ENCODE peak calls at places on chromosomes 12 and 14, in five cellular contexts. One of them, this sample, is unnamed.

GRCh38 chr12:103198499-103198898 is 241.0 kb downstream of the ASCL1 start:
- DNase-seq in neuronal stem cell: no peak
- DNase-seq in mesenchymal stem cell: no peak
- DNase-seq in H1: no peak
- DNase-seq in trophoblast cell: no peak
- DNase-seq in this sample: no peak

GRCh38 chr12:61654698-61655097 is 605.5 kb upstream of the USP15 start:
- DNase-seq in neuronal stem cell: no peak
- DNase-seq in mesenchymal stem cell: peak; percentile 37
- DNase-seq in H1: no peak
- DNase-seq in trophoblast cell: no peak
- DNase-seq in this sample: no peak

GRCh38 chr12:100995771-100996170 is 201.2 kb downstream of the ANO4 start:
- DNase-seq in neuronal stem cell: no peak
- DNase-seq in mesenchymal stem cell: no peak
- DNase-seq in H1: no peak
- DNase-seq in trophoblast cell: no peak
- DNase-seq in this sample: no peak

GRCh38 chr12:6295187-6295811 is 15.2 kb upstream of the PLEKHG6 start:
- DNase-seq in neuronal stem cell: no peak
- DNase-seq in mesenchymal stem cell: peak; percentile 98
- DNase-seq in H1: no peak
- DNase-seq in trophoblast cell: peak; percentile 97
- DNase-seq in this sample: peak; percentile 82

GRCh38 chr14:96502621-96503251 is 554 bp downstream of the PAPOLA start:
- DNase-seq in neuronal stem cell: peak; percentile 23
- DNase-seq in mesenchymal stem cell: peak; percentile 66
- DNase-seq in H1: no peak
- DNase-seq in trophoblast cell: peak; percentile 58
- DNase-seq in this sample: peak; percentile 13

GRCh38 chr12:53221203-53222076 is 10.6 kb downstream of the RARG start:
- DNase-seq in neuronal stem cell: peak; percentile 78
- DNase-seq in mesenchymal stem cell: peak; percentile 78
- DNase-seq in H1: no peak
- DNase-seq in trophoblast cell: peak; percentile 68
- DNase-seq in this sample: peak; percentile 51

GRCh38 chr14:94054936-94055335 is 26.1 kb downstream of the DDX24 start:
- DNase-seq in neuronal stem cell: no peak
- DNase-seq in mesenchymal stem cell: no peak
- DNase-seq in H1: no peak
- DNase-seq in trophoblast cell: no peak
- DNase-seq in this sample: no peak

GRCh38 chr12:86158956-86159355 is 97.2 kb downstream of the MGAT4C start:
- DNase-seq in neuronal stem cell: no peak
- DNase-seq in mesenchymal stem cell: no peak
- DNase-seq in H1: no peak
- DNase-seq in trophoblast cell: no peak
- DNase-seq in this sample: peak; percentile 73

GRCh38 chr14:20415723-20416622 is 2.7 kb upstream of the TEP1 start:
- DNase-seq in neuronal stem cell: no peak
- DNase-seq in mesenchymal stem cell: peak; percentile 68
- DNase-seq in H1: no peak
- DNase-seq in trophoblast cell: peak; percentile 71
- DNase-seq in this sample: peak; percentile 61

GRCh38 chr14:45698462-45699134 is 445.6 kb upstream of the MIS18BP1 start:
- DNase-seq in neuronal stem cell: no peak
- DNase-seq in mesenchymal stem cell: peak; percentile 45
- DNase-seq in H1: no peak
- DNase-seq in trophoblast cell: peak; percentile 6
- DNase-seq in this sample: no peak

GRCh38 chr12:75020068-75020557 is 189.5 kb downstream of the KCNC2 start:
- DNase-seq in neuronal stem cell: no peak
- DNase-seq in mesenchymal stem cell: peak; percentile 8
- DNase-seq in H1: no peak
- DNase-seq in trophoblast cell: no peak
- DNase-seq in this sample: no peak

GRCh38 chr12:61452076-61452475 is 808.1 kb upstream of the USP15 start:
- DNase-seq in neuronal stem cell: peak; percentile 31
- DNase-seq in mesenchymal stem cell: no peak
- DNase-seq in H1: no peak
- DNase-seq in trophoblast cell: no peak
- DNase-seq in this sample: no peak

GRCh38 chr12:109695961-109696461 is 17.6 kb upstream of the FAM222A start:
- DNase-seq in neuronal stem cell: no peak
- DNase-seq in mesenchymal stem cell: peak; percentile 16
- DNase-seq in H1: no peak
- DNase-seq in trophoblast cell: no peak
- DNase-seq in this sample: no peak

GRCh38 chr12:26125451-26126339 is 858 bp upstream of the BHLHE41 start:
- DNase-seq in neuronal stem cell: peak; percentile 65
- DNase-seq in mesenchymal stem cell: peak; percentile 83
- DNase-seq in H1: no peak
- DNase-seq in trophoblast cell: peak; percentile 91
- DNase-seq in this sample: peak; percentile 73

GRCh38 chr12:130281157-130281799 is 56.4 kb upstream of the PIWIL1 start:
- DNase-seq in neuronal stem cell: peak; percentile 23
- DNase-seq in mesenchymal stem cell: no peak
- DNase-seq in H1: peak; percentile 29
- DNase-seq in trophoblast cell: peak; percentile 49
- DNase-seq in this sample: no peak

GRCh38 chr12:32031109-32031508 is 71.9 kb downstream of the RESF1 start:
- DNase-seq in neuronal stem cell: no peak
- DNase-seq in mesenchymal stem cell: no peak
- DNase-seq in H1: no peak
- DNase-seq in trophoblast cell: no peak
- DNase-seq in this sample: no peak

GRCh38 chr14:98864211-98864610 is 407.8 kb downstream of the BCL11B start:
- DNase-seq in neuronal stem cell: no peak
- DNase-seq in mesenchymal stem cell: no peak
- DNase-seq in H1: no peak
- DNase-seq in trophoblast cell: no peak
- DNase-seq in this sample: no peak

GRCh38 chr12:12784911-12785814 is at the start of gene APOLD1:
- DNase-seq in neuronal stem cell: no peak
- DNase-seq in mesenchymal stem cell: peak; percentile 27
- DNase-seq in H1: no peak
- DNase-seq in trophoblast cell: peak; percentile 13
- DNase-seq in this sample: no peak

GRCh38 chr14:90757452-90757851 is 58.8 kb downstream of the TTC7B start:
- DNase-seq in neuronal stem cell: no peak
- DNase-seq in mesenchymal stem cell: peak; percentile 5
- DNase-seq in H1: no peak
- DNase-seq in trophoblast cell: no peak
- DNase-seq in this sample: no peak

GRCh38 chr12:104381721-104382480 is 74.8 kb upstream of the CHST11 start:
- DNase-seq in neuronal stem cell: peak; percentile 81
- DNase-seq in mesenchymal stem cell: peak; percentile 80
- DNase-seq in H1: peak; percentile 71
- DNase-seq in trophoblast cell: peak; percentile 97
- DNase-seq in this sample: peak; percentile 74

GRCh38 chr12:51028126-51028810 is 2.1 kb upstream of the SLC11A2 start:
- DNase-seq in neuronal stem cell: peak; percentile 21
- DNase-seq in mesenchymal stem cell: peak; percentile 59
- DNase-seq in H1: peak; percentile 38
- DNase-seq in trophoblast cell: peak; percentile 84
- DNase-seq in this sample: peak; percentile 33

GRCh38 chr14:69321601-69322330 is 61.8 kb downstream of the GALNT16 start:
- DNase-seq in neuronal stem cell: no peak
- DNase-seq in mesenchymal stem cell: no peak
- DNase-seq in H1: no peak
- DNase-seq in trophoblast cell: no peak
- DNase-seq in this sample: no peak

GRCh38 chr12:104181313-104181712 is 34.3 kb upstream of the TXNRD1 start:
- DNase-seq in neuronal stem cell: no peak
- DNase-seq in mesenchymal stem cell: no peak
- DNase-seq in H1: no peak
- DNase-seq in trophoblast cell: no peak
- DNase-seq in this sample: peak; percentile 67

GRCh38 chr14:61225304-61225703 is 55.8 kb downstream of the TMEM30B start:
- DNase-seq in neuronal stem cell: no peak
- DNase-seq in mesenchymal stem cell: no peak
- DNase-seq in H1: no peak
- DNase-seq in trophoblast cell: no peak
- DNase-seq in this sample: no peak

GRCh38 chr14:103136388-103137271 is 13.4 kb downstream of the TNFAIP2 start:
- DNase-seq in neuronal stem cell: no peak
- DNase-seq in mesenchymal stem cell: peak; percentile 77
- DNase-seq in H1: no peak
- DNase-seq in trophoblast cell: peak; percentile 75
- DNase-seq in this sample: peak; percentile 73

GRCh38 chr14:54647378-54647777 is 80.5 kb downstream of the SAMD4A start:
- DNase-seq in neuronal stem cell: no peak
- DNase-seq in mesenchymal stem cell: no peak
- DNase-seq in H1: no peak
- DNase-seq in trophoblast cell: no peak
- DNase-seq in this sample: no peak

GRCh38 chr14:68677476-68677875 is 115.4 kb downstream of the ZFP36L1 start:
- DNase-seq in neuronal stem cell: no peak
- DNase-seq in mesenchymal stem cell: no peak
- DNase-seq in H1: no peak
- DNase-seq in trophoblast cell: peak; percentile 94
- DNase-seq in this sample: no peak

GRCh38 chr14:104549536-104550339 is 29.8 kb upstream of the C14orf180 start:
- DNase-seq in neuronal stem cell: no peak
- DNase-seq in mesenchymal stem cell: no peak
- DNase-seq in H1: no peak
- DNase-seq in trophoblast cell: no peak
- DNase-seq in this sample: no peak

GRCh38 chr12:1907652-1908611 is 10.5 kb downstream of the CACNA2D4 start:
- DNase-seq in neuronal stem cell: no peak
- DNase-seq in mesenchymal stem cell: no peak
- DNase-seq in H1: no peak
- DNase-seq in trophoblast cell: peak; percentile 23
- DNase-seq in this sample: no peak

DNA sequence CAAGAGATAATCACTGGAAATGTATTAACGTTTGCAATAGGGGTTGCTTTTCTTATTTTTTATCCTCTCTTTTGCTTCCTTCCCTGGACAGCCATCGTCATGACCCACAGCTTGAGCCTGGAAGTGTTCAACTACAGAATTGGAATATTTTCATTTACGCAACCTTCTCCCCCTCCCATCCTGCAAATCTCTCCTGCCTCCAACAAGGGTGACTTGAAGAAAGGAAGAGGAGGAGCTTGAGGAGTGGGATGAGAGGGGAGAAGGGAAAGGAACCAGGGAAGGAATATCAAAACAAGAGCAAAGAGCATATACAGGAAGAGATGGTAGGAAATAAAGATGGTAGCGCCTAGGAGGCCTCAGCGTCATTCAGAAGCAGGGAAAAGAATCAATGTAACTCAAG is 1.6 kb upstream of the MANSC4 start:
- DNase-seq in neuronal stem cell: no peak
- DNase-seq in mesenchymal stem cell: peak; percentile 35
- DNase-seq in H1: no peak
- DNase-seq in trophoblast cell: no peak
- DNase-seq in this sample: peak; percentile 67
- H3K9ac ChIP-seq in neuronal stem cell: no peak overlapping the region
- H3K9ac ChIP-seq in mesenchymal stem cell: peak overlapping the region; percentile 90
- H3K9ac ChIP-seq in H1: no peak overlapping the region
- H3K9ac ChIP-seq in trophoblast cell: no peak overlapping the region
- H3K9ac ChIP-seq in this sample: peak overlapping the region; percentile 34

DNA sequence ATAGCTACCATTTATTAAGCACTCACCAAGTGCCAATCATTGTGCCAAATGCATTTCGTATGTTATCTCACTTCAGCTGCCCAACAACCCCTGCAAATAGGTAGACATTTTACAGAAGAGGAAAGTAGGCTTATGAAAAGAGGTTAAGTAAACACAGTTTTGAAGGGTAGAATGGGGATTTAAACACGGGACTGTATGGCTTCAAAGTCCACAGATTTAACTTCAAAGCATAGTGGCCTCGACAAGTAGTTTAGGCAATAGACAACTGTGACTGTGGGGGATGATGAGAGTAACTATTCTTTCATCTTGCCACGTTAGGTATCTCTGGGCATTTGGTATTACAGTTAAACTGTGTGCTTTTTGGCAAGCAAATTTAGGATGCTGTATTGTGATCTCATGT is 266.8 kb upstream of the SRRM4 start:
- DNase-seq in neuronal stem cell: no peak
- DNase-seq in mesenchymal stem cell: no peak
- DNase-seq in H1: no peak
- DNase-seq in trophoblast cell: no peak
- DNase-seq in this sample: no peak
- H3K4me3 ChIP-seq in neuronal stem cell: no peak overlapping the region
- H3K4me3 ChIP-seq in mesenchymal stem cell: no peak overlapping the region
- H3K4me3 ChIP-seq in H1: no peak overlapping the region
- H3K4me3 ChIP-seq in trophoblast cell: no peak overlapping the region
- H3K4me3 ChIP-seq in this sample: no peak overlapping the region

DNA sequence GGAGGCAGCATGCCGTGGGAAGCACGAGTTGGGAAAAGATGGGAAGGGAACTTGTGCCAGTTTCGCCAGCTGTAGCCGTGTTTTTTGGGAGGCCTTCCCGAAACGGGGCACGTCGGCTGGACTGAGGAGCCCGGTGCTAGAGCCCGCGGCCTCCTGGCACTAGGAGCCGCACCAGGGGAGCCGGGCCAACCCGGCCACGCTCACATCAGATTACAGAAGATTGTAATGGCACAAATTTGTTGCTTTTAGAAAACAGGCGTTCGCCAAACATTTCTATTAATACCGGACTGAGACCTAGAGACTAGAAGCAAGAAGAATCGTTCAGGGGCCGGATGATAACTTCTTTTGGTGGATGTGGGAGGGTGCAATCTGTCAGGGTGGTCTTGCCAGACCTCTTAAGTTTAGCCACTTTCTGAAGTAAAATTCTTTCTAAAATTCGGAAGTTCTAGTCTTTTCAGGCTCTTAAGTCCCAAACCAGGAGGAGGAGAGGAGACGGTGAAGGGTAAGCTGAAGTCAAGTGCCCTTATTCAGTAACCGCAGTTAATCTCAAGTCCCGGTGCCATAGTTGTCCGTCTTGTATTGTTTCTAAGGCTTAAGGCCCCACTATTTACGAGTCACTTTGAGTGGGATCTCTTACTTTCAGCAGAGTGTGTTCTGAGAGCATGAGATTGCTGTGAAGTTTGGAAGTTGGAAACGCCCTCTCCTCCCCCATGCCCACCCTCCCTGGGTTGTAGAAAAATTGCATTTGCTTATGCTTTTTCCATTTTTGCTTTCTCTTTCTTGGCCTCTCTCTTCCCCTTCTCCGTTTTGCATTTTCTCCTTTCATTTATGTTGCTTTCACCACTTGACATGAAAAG is 1.4 kb downstream of the RASSF3 start:
- DNase-seq in neuronal stem cell: no peak
- DNase-seq in mesenchymal stem cell: peak; percentile 52
- DNase-seq in H1: no peak
- DNase-seq in trophoblast cell: peak; percentile 46
- DNase-seq in this sample: peak; percentile 27
- H3K14ac ChIP-seq in neuronal stem cell: no peak overlapping the region
- H3K14ac ChIP-seq in mesenchymal stem cell: no peak overlapping the region
- H3K14ac ChIP-seq in H1: no peak overlapping the region
- H3K14ac ChIP-seq in trophoblast cell: peak overlapping the region; percentile 99
- H3K14ac ChIP-seq in this sample: peak overlapping the region; percentile 94

DNA sequence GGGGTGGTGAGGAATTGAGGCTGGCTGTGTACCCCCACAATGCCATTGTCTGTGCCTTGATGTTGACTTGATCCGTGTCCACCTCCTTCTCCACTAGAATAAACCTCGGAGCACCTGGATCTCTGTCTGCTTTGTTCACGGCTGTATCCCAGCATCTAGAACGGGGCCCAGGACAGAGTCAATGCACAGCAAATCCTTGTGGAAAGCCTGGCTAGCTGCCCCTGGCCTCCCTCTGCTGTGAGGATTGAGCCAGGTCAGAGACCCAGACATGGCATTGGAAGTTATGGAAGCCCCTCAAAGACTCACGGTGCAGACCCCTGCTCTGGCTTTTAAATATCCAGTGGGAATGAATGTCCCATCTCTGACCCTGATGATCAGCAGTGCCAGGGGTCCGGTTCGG is 109.2 kb downstream of the SCARB1 start:
- DNase-seq in neuronal stem cell: no peak
- DNase-seq in mesenchymal stem cell: no peak
- DNase-seq in H1: no peak
- DNase-seq in trophoblast cell: no peak
- DNase-seq in this sample: no peak
- H3K9ac ChIP-seq in neuronal stem cell: no peak overlapping the region
- H3K9ac ChIP-seq in mesenchymal stem cell: peak overlapping the region; percentile 56
- H3K9ac ChIP-seq in H1: no peak overlapping the region
- H3K9ac ChIP-seq in trophoblast cell: no peak overlapping the region
- H3K9ac ChIP-seq in this sample: no peak overlapping the region